ENCODE peak calls at places on chromosomes 12 and 14, in eight cellular contexts. One of them, this sample, is unnamed.

GRCh38 chr14:105153331-105153731 is 15.2 kb downstream of the JAG2 start:
- DNase-seq in lower lobe of right lung: no peak
- DNase-seq in GM23248: peak; percentile 21
- DNase-seq in A549: no peak
- DNase-seq in left ventricle myocardium inferior: peak; percentile 70
- DNase-seq in cardiac muscle cell: no peak
- DNase-seq in heart left ventricle: peak; percentile 83
- DNase-seq in A673: no peak
- DNase-seq in this sample: no peak

GRCh38 chr12:52054231-52054837 is 3.1 kb downstream of the NR4A1 start:
- DNase-seq in A673: no peak
- DNase-seq in A549: peak; percentile 68
- DNase-seq in heart left ventricle: peak; percentile 55
- DNase-seq in GM23248: no peak
- DNase-seq in cardiac muscle cell: peak; percentile 42
- DNase-seq in lower lobe of right lung: no peak
- DNase-seq in left ventricle myocardium inferior: no peak
- DNase-seq in this sample: peak; percentile 46

GRCh38 chr12:14548609-14549008 is 19.1 kb downstream of the PLBD1 start:
- DNase-seq in GM23248: no peak
- DNase-seq in heart left ventricle: no peak
- DNase-seq in A549: no peak
- DNase-seq in cardiac muscle cell: no peak
- DNase-seq in A673: no peak
- DNase-seq in lower lobe of right lung: no peak
- DNase-seq in left ventricle myocardium inferior: no peak
- DNase-seq in this sample: no peak

GRCh38 chr12:113254298-113254697 is 33.0 kb downstream of the TPCN1 start:
- DNase-seq in left ventricle myocardium inferior: no peak
- DNase-seq in heart left ventricle: no peak
- DNase-seq in lower lobe of right lung: no peak
- DNase-seq in cardiac muscle cell: no peak
- DNase-seq in A673: no peak
- DNase-seq in A549: no peak
- DNase-seq in GM23248: no peak
- DNase-seq in this sample: no peak

GRCh38 chr14:98937021-98937420 is 335.0 kb downstream of the BCL11B start:
- DNase-seq in GM23248: no peak
- DNase-seq in A673: no peak
- DNase-seq in cardiac muscle cell: no peak
- DNase-seq in left ventricle myocardium inferior: no peak
- DNase-seq in lower lobe of right lung: no peak
- DNase-seq in A549: no peak
- DNase-seq in heart left ventricle: no peak
- DNase-seq in this sample: no peak

GRCh38 chr12:64696065-64696741 is 63.0 kb downstream of the GNS start:
- DNase-seq in GM23248: peak; percentile 58
- DNase-seq in A673: peak; percentile 53
- DNase-seq in left ventricle myocardium inferior: no peak
- DNase-seq in heart left ventricle: no peak
- DNase-seq in cardiac muscle cell: peak; percentile 59
- DNase-seq in lower lobe of right lung: no peak
- DNase-seq in A549: peak; percentile 53
- DNase-seq in this sample: no peak

GRCh38 chr12:69936214-69936731 is 111.2 kb downstream of the MYRFL start:
- DNase-seq in A673: no peak
- DNase-seq in GM23248: no peak
- DNase-seq in left ventricle myocardium inferior: no peak
- DNase-seq in cardiac muscle cell: no peak
- DNase-seq in A549: no peak
- DNase-seq in lower lobe of right lung: peak; percentile 60
- DNase-seq in heart left ventricle: no peak
- DNase-seq in this sample: no peak

GRCh38 chr14:104291123-104292000 is 153.0 kb downstream of the KIF26A start:
- DNase-seq in A673: no peak
- DNase-seq in GM23248: no peak
- DNase-seq in heart left ventricle: no peak
- DNase-seq in cardiac muscle cell: no peak
- DNase-seq in left ventricle myocardium inferior: peak; percentile 12
- DNase-seq in A549: no peak
- DNase-seq in lower lobe of right lung: peak; percentile 25
- DNase-seq in this sample: peak; percentile 49

GRCh38 chr12:12606793-12607589 is 4.7 kb upstream of the CREBL2 start:
- DNase-seq in left ventricle myocardium inferior: no peak
- DNase-seq in A549: peak; percentile 16
- DNase-seq in heart left ventricle: no peak
- DNase-seq in cardiac muscle cell: peak; percentile 83
- DNase-seq in lower lobe of right lung: no peak
- DNase-seq in GM23248: peak; percentile 65
- DNase-seq in A673: no peak
- DNase-seq in this sample: no peak

GRCh38 chr14:92247347-92247746 is 75.6 kb upstream of the SLC24A4 start:
- DNase-seq in left ventricle myocardium inferior: no peak
- DNase-seq in A673: no peak
- DNase-seq in A549: no peak
- DNase-seq in GM23248: no peak
- DNase-seq in cardiac muscle cell: no peak
- DNase-seq in heart left ventricle: no peak
- DNase-seq in lower lobe of right lung: no peak
- DNase-seq in this sample: no peak

GRCh38 chr12:77847060-77847541 is 16.4 kb downstream of the NAV3 start:
- DNase-seq in cardiac muscle cell: peak; percentile 79
- DNase-seq in lower lobe of right lung: no peak
- DNase-seq in heart left ventricle: no peak
- DNase-seq in A549: no peak
- DNase-seq in A673: peak; percentile 34
- DNase-seq in left ventricle myocardium inferior: no peak
- DNase-seq in GM23248: peak; percentile 43
- DNase-seq in this sample: no peak

GRCh38 chr12:95173392-95174251 is 43.6 kb downstream of the FGD6 start:
- DNase-seq in left ventricle myocardium inferior: peak; percentile 65
- DNase-seq in A673: peak; percentile 24
- DNase-seq in GM23248: peak; percentile 67
- DNase-seq in cardiac muscle cell: peak; percentile 92
- DNase-seq in lower lobe of right lung: peak; percentile 69
- DNase-seq in heart left ventricle: peak; percentile 66
- DNase-seq in A549: peak; percentile 90
- DNase-seq in this sample: peak; percentile 70

GRCh38 chr14:95295600-95296376 is 23.9 kb downstream of the CLMN start:
- DNase-seq in heart left ventricle: no peak
- DNase-seq in lower lobe of right lung: no peak
- DNase-seq in left ventricle myocardium inferior: no peak
- DNase-seq in A549: no peak
- DNase-seq in cardiac muscle cell: no peak
- DNase-seq in A673: no peak
- DNase-seq in GM23248: no peak
- DNase-seq in this sample: no peak

GRCh38 chr14:105351920-105352871 is 37.6 kb downstream of the PACS2 start:
- DNase-seq in GM23248: peak; percentile 91
- DNase-seq in lower lobe of right lung: peak; percentile 83
- DNase-seq in left ventricle myocardium inferior: peak; percentile 79
- DNase-seq in heart left ventricle: peak; percentile 82
- DNase-seq in A549: peak; percentile 90
- DNase-seq in A673: peak; percentile 93
- DNase-seq in cardiac muscle cell: peak; percentile 92
- DNase-seq in this sample: peak; percentile 79

GRCh38 chr12:120640840-120641833 is 711 bp downstream of the CABP1 start:
- DNase-seq in lower lobe of right lung: peak; percentile 67
- DNase-seq in cardiac muscle cell: peak; percentile 66
- DNase-seq in GM23248: peak; percentile 73
- DNase-seq in left ventricle myocardium inferior: peak; percentile 43
- DNase-seq in A673: peak; percentile 41
- DNase-seq in heart left ventricle: peak; percentile 54
- DNase-seq in A549: peak; percentile 56
- DNase-seq in this sample: peak; percentile 77

GRCh38 chr12:87728936-87729593 is 300.1 kb downstream of the C12orf50 start:
- DNase-seq in left ventricle myocardium inferior: no peak
- DNase-seq in A673: no peak
- DNase-seq in lower lobe of right lung: no peak
- DNase-seq in cardiac muscle cell: no peak
- DNase-seq in GM23248: no peak
- DNase-seq in heart left ventricle: no peak
- DNase-seq in A549: no peak
- DNase-seq in this sample: no peak

GRCh38 chr12:71546322-71546861 is 106.8 kb downstream of the LGR5 start:
- DNase-seq in left ventricle myocardium inferior: no peak
- DNase-seq in heart left ventricle: no peak
- DNase-seq in A673: no peak
- DNase-seq in GM23248: no peak
- DNase-seq in cardiac muscle cell: no peak
- DNase-seq in lower lobe of right lung: no peak
- DNase-seq in A549: no peak
- DNase-seq in this sample: no peak

GRCh38 chr12:8014836-8015235 is 17.7 kb upstream of the FOXJ2 start:
- DNase-seq in lower lobe of right lung: no peak
- DNase-seq in cardiac muscle cell: no peak
- DNase-seq in A673: no peak
- DNase-seq in A549: no peak
- DNase-seq in heart left ventricle: no peak
- DNase-seq in GM23248: peak; percentile 36
- DNase-seq in left ventricle myocardium inferior: no peak
- DNase-seq in this sample: no peak

DNA sequence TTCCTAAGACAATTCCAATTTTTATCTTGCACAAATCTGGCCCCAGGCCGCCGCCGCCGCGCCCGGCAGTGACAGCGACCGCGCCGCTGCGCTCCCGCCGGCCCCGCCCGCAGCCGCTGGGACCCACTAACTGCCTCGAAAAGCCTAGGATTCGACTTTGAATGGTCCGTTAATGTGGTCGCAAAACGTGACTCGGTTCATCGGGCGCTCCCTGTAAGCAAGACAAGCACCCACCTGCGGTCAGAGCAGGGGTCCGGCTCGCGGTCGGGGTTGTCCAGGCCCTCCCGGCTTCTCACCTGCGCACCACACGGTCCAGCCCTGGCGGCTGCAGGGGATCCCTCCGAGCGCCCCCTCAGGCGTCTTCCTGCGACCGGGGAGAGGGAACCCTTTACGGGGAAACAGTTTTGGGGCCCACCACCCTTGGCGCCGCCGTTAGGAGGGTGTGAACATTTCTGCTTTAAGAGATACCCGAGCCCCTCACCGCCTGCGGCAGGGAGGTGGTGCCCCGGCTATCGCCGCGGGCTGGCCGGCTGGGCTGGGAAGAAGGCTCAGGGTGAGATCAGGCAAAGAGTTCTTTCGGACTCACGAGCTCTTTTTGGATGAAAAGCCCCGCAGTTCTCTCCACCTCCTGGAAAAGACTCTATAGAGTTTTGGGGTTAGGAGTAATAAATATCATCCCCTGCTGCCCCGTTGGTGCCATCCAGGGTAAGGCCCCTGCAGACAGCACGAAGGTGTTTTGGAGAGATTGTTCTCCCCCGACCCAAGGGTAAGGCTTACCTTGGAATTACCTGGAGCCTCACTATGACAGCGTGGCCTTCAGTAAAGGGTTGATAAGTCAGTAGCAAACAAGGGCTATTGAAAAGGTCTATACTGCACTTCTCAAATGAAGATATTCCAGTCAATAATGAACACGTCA is 13.6 kb upstream of the FOXJ2 start:
- DNase-seq in lower lobe of right lung: no peak
- DNase-seq in GM23248: no peak
- DNase-seq in A673: peak; percentile 73
- DNase-seq in A549: no peak
- DNase-seq in left ventricle myocardium inferior: no peak
- DNase-seq in cardiac muscle cell: peak; percentile 22
- DNase-seq in heart left ventricle: no peak
- DNase-seq in this sample: no peak
- H3K4me3 ChIP-seq in lower lobe of right lung: peak overlapping the region; percentile 46
- H3K4me3 ChIP-seq in GM23248: peak overlapping the region; percentile 52
- H3K4me3 ChIP-seq in A673: peak overlapping the region; percentile 45
- H3K4me3 ChIP-seq in A549: peak overlapping the region; percentile 33
- H3K4me3 ChIP-seq in left ventricle myocardium inferior: peak overlapping the region; percentile 65
- H3K4me3 ChIP-seq in cardiac muscle cell: peak overlapping the region; percentile 51
- H3K4me3 ChIP-seq in heart left ventricle: peak overlapping the region; percentile 39
- H3K4me3 ChIP-seq in this sample: no peak overlapping the region

GRCh38 chr12:116087962-116088361 is 189.5 kb downstream of the MED13L start:
- DNase-seq in heart left ventricle: no peak
- DNase-seq in A673: no peak
- DNase-seq in cardiac muscle cell: no peak
- DNase-seq in left ventricle myocardium inferior: no peak
- DNase-seq in lower lobe of right lung: no peak
- DNase-seq in GM23248: no peak
- DNase-seq in A549: no peak
- DNase-seq in this sample: no peak
- H3K4me1 ChIP-seq in heart left ventricle: peaks cover 5% of the 10 kb centered on the region
- H3K4me1 ChIP-seq in A673: peaks cover 17% of the 10 kb centered on the region
- H3K4me1 ChIP-seq in cardiac muscle cell: peaks cover 15% of the 10 kb centered on the region
- H3K4me1 ChIP-seq in left ventricle myocardium inferior: peaks cover 13% of the 10 kb centered on the region
- H3K4me1 ChIP-seq in lower lobe of right lung: no peaks in the 10 kb centered on the region
- H3K4me1 ChIP-seq in GM23248: no peaks in the 10 kb centered on the region
- H3K4me1 ChIP-seq in A549: peaks cover 8% of the 10 kb centered on the region
- H3K4me1 ChIP-seq in this sample: no peaks in the 10 kb centered on the region

DNA sequence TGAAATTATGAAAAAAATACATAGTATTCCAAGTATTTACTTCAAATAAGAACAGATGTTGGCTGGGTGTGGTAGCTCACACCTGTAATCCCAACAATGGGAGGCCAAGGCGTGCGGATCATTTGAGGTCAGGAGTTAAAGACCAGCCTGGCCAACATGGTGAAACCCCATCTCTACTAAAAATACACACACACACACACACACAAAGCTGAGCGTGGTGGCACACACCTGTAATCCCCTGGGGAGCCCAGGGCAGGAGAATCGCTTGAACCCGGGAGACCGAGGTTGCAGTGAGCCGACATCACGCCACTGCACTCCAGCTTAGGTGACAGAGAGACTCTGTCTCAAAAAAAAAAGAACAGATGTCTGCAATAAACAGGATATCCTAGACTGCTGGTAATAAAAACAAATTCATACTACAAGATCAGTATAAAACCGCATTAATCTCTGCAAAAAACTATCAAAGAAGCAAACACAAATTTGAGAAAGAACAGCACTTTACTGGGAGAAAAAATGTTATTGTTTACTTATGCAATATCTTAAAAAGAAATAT is 23.8 kb downstream of the EEA1 start:
- DNase-seq in A549: no peak
- DNase-seq in GM23248: no peak
- DNase-seq in heart left ventricle: no peak
- DNase-seq in lower lobe of right lung: no peak
- DNase-seq in cardiac muscle cell: no peak
- DNase-seq in left ventricle myocardium inferior: no peak
- DNase-seq in A673: no peak
- DNase-seq in this sample: no peak
- H3K4me3 ChIP-seq in A549: no peak overlapping the region
- H3K4me3 ChIP-seq in GM23248: no peak overlapping the region
- H3K4me3 ChIP-seq in heart left ventricle: no peak overlapping the region
- H3K4me3 ChIP-seq in lower lobe of right lung: no peak overlapping the region
- H3K4me3 ChIP-seq in cardiac muscle cell: no peak overlapping the region
- H3K4me3 ChIP-seq in left ventricle myocardium inferior: no peak overlapping the region
- H3K4me3 ChIP-seq in A673: no peak overlapping the region
- H3K4me3 ChIP-seq in this sample: no peak overlapping the region

DNA sequence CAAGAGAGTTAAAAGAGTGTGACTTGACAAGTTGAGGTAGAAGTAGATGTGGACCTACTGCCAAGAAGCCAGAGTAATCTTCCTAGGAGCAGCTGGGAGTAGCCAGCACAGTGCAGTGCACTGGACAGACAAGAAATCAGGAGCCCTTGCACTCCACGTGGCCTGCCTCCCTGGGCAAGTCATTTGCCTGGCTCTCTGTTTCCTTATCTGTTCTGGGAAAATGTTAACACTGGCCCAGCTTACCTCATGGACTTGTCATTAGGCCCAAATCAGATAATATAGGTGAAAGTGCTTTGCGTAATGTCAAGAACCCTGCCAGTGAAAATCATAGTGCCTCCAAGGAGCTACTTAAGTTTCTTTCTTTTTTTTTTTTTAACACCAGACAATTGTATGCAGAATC is 19.2 kb downstream of the SLC7A8 start:
- DNase-seq in heart left ventricle: no peak
- DNase-seq in GM23248: no peak
- DNase-seq in left ventricle myocardium inferior: no peak
- DNase-seq in A673: no peak
- DNase-seq in cardiac muscle cell: peak; percentile 85
- DNase-seq in A549: no peak
- DNase-seq in lower lobe of right lung: no peak
- DNase-seq in this sample: no peak
- H3K4me1 ChIP-seq in heart left ventricle: peaks cover 18% of the 10 kb centered on the region
- H3K4me1 ChIP-seq in GM23248: peaks cover 9% of the 10 kb centered on the region
- H3K4me1 ChIP-seq in left ventricle myocardium inferior: peaks cover 30% of the 10 kb centered on the region
- H3K4me1 ChIP-seq in A673: peaks cover 19% of the 10 kb centered on the region
- H3K4me1 ChIP-seq in cardiac muscle cell: peaks cover 41% of the 10 kb centered on the region
- H3K4me1 ChIP-seq in A549: no peaks in the 10 kb centered on the region
- H3K4me1 ChIP-seq in lower lobe of right lung: peaks cover 54% of the 10 kb centered on the region
- H3K4me1 ChIP-seq in this sample: peaks cover 25% of the 10 kb centered on the region

This sample was measured in mucosa of descending colon.